ENCODE peak calls at places on chromosomes 2 and 18, in six cellular contexts. R is A549, E is HepG2, B is WTC11, H is endothelial cell of umbilical vein, M is H1. Z is an unnamed sample.

GRCh38 chr2:98504386-98505109 is 59.9 kb downstream of the INPP4A start:
- DNase-seq in H (peak), M (no peak), E (no peak), R (no peak), B (no peak), Z (no peak)

GRCh38 chr2:60351321-60351720 is 202.1 kb downstream of the BCL11A start:
- DNase-seq in E (no peak), M (no peak), H (no peak), R (no peak), B (no peak), Z (no peak)

GRCh38 chr2:215391531-215391930 is 44.3 kb downstream of the FN1 start:
- DNase-seq in E (no peak), H (no peak), B (no peak), R (peak), M (no peak), Z (no peak)

GRCh38 chr2:52117299-52117698 is 1085.4 kb upstream of the NRXN1 start:
- DNase-seq in E (no peak), M (no peak), H (no peak), R (no peak), B (no peak), Z (no peak)

GRCh38 chr2:17759805-17760204 is 5.9 kb downstream of the GEN1 start:
- DNase-seq in B (no peak), H (no peak), R (no peak), E (no peak), M (no peak), Z (no peak)

GRCh38 chr2:171874963-171875362 is 19.1 kb downstream of the SLC25A12 start:
- DNase-seq in R (no peak), B (no peak), M (no peak), H (no peak), E (no peak), Z (no peak)

GRCh38 chr2:61816480-61817355 is 37.1 kb downstream of the FAM161A start:
- DNase-seq in E (no peak), H (no peak), R (no peak), B (no peak), M (no peak), Z (no peak)

GRCh38 chr2:179226203-179226960 is 38.2 kb downstream of the SESTD1 start:
- DNase-seq in H (no peak), B (no peak), E (no peak), M (no peak), R (no peak), Z (no peak)

GRCh38 chr2:48424866-48425265 is 105.1 kb upstream of the STON1 start:
- DNase-seq in E (no peak), H (no peak), R (no peak), B (no peak), M (peak), Z (no peak)

GRCh38 chr18:3340682-3341097 is 78.8 kb downstream of the MYL12B start:
- DNase-seq in B (no peak), E (no peak), M (no peak), R (no peak), H (peak), Z (peak)

GRCh38 chr18:55462652-55463051 is 125.3 kb downstream of the TCF4 start:
- DNase-seq in M (no peak), E (no peak), R (no peak), H (no peak), B (no peak), Z (no peak)

GRCh38 chr2:83055338-83056010 is 1403.6 kb downstream of the SUCLG1 start:
- DNase-seq in H (peak), E (no peak), M (no peak), R (no peak), B (no peak), Z (no peak)

GRCh38 chr2:206736935-206737334 is 18.7 kb upstream of the DYTN start:
- DNase-seq in H (no peak), B (no peak), E (no peak), R (no peak), M (no peak), Z (no peak)

GRCh38 chr2:64327510-64328414 is 126.2 kb upstream of the LGALSL start:
- DNase-seq in R (peak), H (peak), M (peak), E (no peak), B (peak), Z (no peak)

GRCh38 chr2:9094117-9094516 is 90.6 kb upstream of the MBOAT2 start:
- DNase-seq in E (no peak), M (no peak), B (no peak), H (no peak), R (no peak), Z (no peak)
- TF ChIP-seq JUN in E (no peak), M (no peak), B (no peak), H (no peak), R (no peak), Z (no peak)

GRCh38 chr2:212672186-212672585 is 133.6 kb upstream of the ERBB4 start:
- DNase-seq in E (no peak), H (no peak), B (no peak), M (no peak), R (no peak), Z (no peak)

GRCh38 chr2:212683346-212683745 is 144.7 kb upstream of the ERBB4 start:
- DNase-seq in H (peak), M (no peak), E (no peak), R (no peak), B (no peak), Z (no peak)

GRCh38 chr2:212677466-212677865 is 138.9 kb upstream of the ERBB4 start:
- DNase-seq in E (no peak), M (no peak), B (peak), R (no peak), H (no peak), Z (no peak)
- TF ChIP-seq JUN in E (no peak), M (no peak), B (no peak), R (no peak), H (no peak), Z (no peak)

DNA sequence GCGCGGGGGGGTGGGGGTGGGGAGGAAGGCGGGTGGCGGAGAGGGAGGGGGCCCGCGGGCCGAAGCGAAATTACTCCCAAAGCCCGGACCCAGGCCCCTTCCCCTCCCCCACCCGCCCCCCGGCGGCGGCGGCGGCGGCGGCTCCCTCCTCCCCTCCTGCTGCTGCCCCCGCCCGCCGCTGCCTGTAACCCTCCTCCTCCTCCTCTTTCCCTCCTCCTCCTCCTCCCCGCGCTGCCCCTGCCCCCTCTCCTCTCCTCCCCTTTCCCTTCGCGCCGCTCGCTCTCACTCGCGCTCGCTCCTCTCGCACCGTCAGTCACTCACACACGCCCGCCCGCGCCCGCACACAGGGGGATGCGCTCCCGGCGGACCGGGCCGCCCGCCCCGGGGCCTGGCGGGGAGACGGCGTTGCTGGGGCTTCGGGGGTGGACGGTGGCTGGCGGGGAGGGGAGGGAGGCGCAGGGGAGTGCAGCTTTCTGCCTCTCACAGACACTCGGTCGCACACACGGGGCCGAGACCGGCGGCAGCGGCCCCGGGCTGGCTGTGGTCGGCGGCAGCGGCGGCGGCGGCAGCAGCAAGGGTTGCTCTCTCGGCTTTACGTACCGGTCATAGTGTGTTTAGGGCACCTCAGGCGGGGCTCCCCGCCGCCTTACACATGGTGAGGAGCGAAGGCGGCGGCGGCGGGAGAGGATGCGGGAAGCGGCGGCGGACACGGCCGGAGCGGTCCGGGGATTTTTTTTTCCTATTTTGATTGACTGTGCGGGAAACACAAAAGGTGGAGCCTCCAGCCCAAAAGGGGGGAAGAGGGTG is 405 bp downstream of the SP3 start:
- DNase-seq in B (peak), H (peak), R (peak), E (peak), M (peak), Z (peak)
- TF ChIP-seq JUN in B (peak), H (no peak), R (peak), E (no peak), M (no peak), Z (no peak)

GRCh38 chr2:190357596-190357995 is 14.2 kb downstream of the INPP1 start:
- DNase-seq in M (no peak), B (no peak), E (no peak), H (no peak), R (no peak), Z (no peak)

GRCh38 chr2:190354003-190354690 is 10.8 kb downstream of the INPP1 start:
- DNase-seq in R (no peak), E (no peak), M (no peak), H (no peak), B (no peak), Z (peak)

GRCh38 chr2:190352668-190353536 is 9.5 kb downstream of the INPP1 start:
- DNase-seq in E (peak), H (no peak), R (no peak), M (no peak), B (no peak), Z (peak)

GRCh38 chr2:190353537-190353899 is 10.1 kb downstream of the INPP1 start:
- DNase-seq in M (no peak), H (no peak), B (no peak), R (no peak), E (no peak), Z (no peak)

DNA sequence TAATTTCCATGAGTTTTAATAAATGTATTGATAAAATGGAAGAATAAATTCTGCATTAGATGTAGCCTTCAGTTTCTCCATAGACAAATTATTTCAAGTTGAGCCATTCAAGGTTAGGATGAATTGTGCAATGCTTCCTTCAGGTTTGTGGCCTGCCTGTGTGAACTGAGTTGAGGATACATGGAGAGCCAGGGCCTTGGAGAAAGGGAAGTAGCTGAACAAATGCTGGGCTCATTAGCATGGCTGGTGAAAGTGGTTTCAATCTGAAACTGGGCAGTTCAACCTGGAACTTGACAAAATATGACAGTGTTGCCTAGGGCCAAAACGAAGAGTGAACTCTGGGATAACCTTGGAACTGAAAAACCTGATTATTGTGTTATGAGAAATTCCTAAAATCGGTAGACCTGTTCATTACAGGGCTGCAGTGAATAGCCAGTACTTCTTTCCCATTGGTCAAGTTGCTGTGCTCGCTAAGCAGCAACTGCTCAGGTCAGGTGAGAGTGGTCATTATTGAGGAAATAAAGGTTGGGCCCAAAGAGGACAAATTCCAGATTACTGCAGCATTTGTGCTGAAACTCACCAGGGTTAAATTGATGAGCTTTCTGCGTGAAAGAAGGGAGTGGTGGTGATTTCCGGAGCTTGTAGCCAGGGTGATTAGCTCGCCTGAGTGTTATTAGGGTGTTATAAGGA is 12.7 kb downstream of the INPP1 start:
- DNase-seq in M (no peak), E (no peak), H (no peak), B (no peak), R (no peak), Z (no peak)
- TF ChIP-seq JUN in M (no peak), E (no peak), H (no peak), B (no peak), R (no peak), Z (no peak)

DNA sequence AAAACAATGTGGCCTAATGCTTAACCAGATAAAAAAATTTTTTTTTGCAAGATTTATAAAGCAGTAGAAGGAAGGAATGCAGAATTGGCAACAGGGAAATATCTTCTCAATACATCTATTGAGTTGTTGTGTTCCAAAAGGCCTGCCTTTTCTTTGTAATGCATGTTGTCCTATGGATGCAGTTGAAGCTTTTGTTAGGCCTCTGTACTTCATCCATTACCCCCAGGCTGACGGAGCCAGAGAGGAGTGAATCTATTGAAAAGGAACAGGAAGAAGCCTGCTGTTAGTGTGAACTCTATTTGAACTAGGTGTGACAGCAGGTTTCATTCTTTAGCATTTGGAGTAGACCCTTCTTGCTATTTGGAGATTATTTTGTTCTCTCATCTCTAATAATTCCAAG is 56.5 kb downstream of the MTX2 start:
- DNase-seq in M (no peak), B (peak), R (peak), H (peak), E (no peak), Z (no peak)
- TF ChIP-seq JUN in M (no peak), B (no peak), R (no peak), H (no peak), E (no peak), Z (no peak)

DNA sequence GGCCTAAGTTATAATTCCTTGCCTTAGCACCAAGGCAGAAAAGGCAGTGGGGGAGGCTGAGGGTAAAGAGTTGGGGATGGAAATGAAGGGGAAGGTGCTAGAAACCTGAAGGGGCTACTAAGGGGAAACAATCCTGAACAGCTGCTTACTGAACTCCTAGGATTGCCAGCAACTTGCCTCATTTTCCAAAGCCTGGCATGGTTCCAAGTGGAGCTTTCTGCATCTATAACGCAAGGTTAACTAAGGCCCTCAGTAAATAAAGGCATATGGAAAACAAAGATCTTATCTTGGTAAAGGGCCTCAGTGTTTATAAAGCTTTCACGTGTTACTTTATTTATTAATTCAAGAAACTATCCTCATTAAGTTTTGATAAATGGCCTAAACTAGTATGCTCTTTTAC is 10.9 kb downstream of the MEP1B start:
- DNase-seq in E (no peak), B (no peak), R (no peak), M (no peak), H (no peak), Z (no peak)
- TF ChIP-seq JUN in E (no peak), B (no peak), R (no peak), M (no peak), H (no peak), Z (no peak)

GRCh38 chr2:232023426-232023825 is 61.9 kb downstream of the DIS3L2 start:
- DNase-seq in E (no peak), M (no peak), B (no peak), H (no peak), R (no peak), Z (no peak)

GRCh38 chr2:232022733-232023132 is 61.2 kb downstream of the DIS3L2 start:
- DNase-seq in M (no peak), E (no peak), H (no peak), B (no peak), R (no peak), Z (no peak)

GRCh38 chr2:232024457-232024856 is 62.9 kb downstream of the DIS3L2 start:
- DNase-seq in E (no peak), H (no peak), B (no peak), R (no peak), M (no peak), Z (no peak)

GRCh38 chr2:232018191-232018590 is 56.7 kb downstream of the DIS3L2 start:
- DNase-seq in E (no peak), B (no peak), M (no peak), R (no peak), H (no peak), Z (no peak)

DNA sequence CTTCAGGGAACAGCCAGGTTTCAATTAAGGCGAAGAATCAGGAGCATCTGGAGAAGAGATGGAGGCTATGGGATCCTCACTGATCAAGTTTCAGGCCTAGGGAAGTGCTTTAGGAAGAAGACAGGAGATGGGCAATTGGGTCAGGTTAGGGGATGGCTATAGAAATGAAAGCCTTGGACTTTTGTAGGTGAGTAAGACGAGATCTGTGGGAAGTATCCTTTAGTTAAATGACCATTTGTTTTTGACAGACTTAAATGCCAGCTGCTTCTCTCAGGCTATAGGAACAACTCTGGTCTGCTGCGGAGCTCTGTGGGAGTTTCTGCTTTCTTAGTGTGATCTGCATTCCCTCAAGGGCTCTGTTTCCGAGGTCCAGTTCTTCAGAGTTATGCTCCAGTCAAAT is 60.4 kb downstream of the DIS3L2 start:
- DNase-seq in H (no peak), B (no peak), R (no peak), E (no peak), M (no peak), Z (no peak)
- TF ChIP-seq JUN in H (no peak), B (no peak), R (no peak), E (no peak), M (no peak), Z (no peak)

DNA sequence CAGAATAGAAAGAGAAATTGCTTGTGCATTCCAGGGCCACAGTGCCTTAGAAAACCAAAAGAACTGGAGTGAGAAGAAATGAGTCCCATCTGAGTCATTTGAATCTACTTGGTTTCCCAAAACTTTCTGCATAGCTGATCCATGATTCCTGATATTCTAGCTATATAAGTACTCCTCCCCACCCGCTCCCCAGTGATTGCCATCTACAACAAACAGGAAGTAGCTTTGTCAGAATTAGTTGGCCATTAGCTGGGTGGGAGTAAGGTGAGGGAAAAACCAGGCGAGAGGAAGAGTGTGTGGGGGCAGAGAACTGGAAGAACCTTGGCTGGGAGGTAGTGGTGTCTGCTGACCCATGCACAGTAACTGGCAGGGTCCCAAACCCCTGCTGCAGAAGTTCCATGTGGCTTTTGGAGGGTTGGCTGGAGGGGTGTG is 122.1 kb downstream of the ACAA2 start:
- DNase-seq in E (no peak), B (no peak), H (peak), R (peak), M (no peak), Z (no peak)
- TF ChIP-seq JUN in E (no peak), B (no peak), H (peak), R (no peak), M (no peak), Z (no peak)